ENCODE peak calls at places on chromosomes 13 and 19, in ten cellular contexts. K, X, D, P, B, Z, V, Y, N and M are unnamed samples.

GRCh38 chr13:113077953-113078894 is 27.4 kb upstream of the F7 start:
- DNase-seq in V (no peak), K (no peak), N (no peak), X (no peak), B (no peak), D (no peak), Y (no peak), P (no peak), Z (no peak), M (no peak)

GRCh38 chr19:38883286-38883685 is 5.2 kb upstream of the RINL start:
- DNase-seq in Y (no peak), D (no peak), N (no peak), K (no peak), X (no peak), V (no peak), P (no peak), Z (no peak), B (no peak), M (no peak)

GRCh38 chr19:46015961-46016425 is 6.9 kb downstream of the PGLYRP1 start:
- DNase-seq in Y (peak; percentile 65), X (no peak), V (no peak), P (no peak), N (no peak), D (no peak), Z (no peak), K (no peak), B (no peak), M (no peak)

GRCh38 chr13:39601636-39602035 is 1.4 kb downstream of the LHFPL6 start:
- DNase-seq in D (no peak), Z (no peak), X (no peak), N (no peak), B (no peak), Y (no peak), K (no peak), V (no peak), P (no peak), M (no peak)

GRCh38 chr13:103516009-103516795 is 450.0 kb upstream of the SLC10A2 start:
- DNase-seq in K (no peak), B (no peak), V (no peak), X (no peak), D (no peak), Z (no peak), N (no peak), P (no peak), Y (no peak), M (no peak)

GRCh38 chr13:51252954-51253531 is 30.8 kb downstream of the FAM124A start:
- DNase-seq in Y (no peak), Z (no peak), K (no peak), B (no peak), N (no peak), P (no peak), D (peak; percentile 49), V (no peak), X (no peak), M (no peak)

GRCh38 chr19:34832581-34833112 is 59.6 kb upstream of the ZNF599 start:
- DNase-seq in K (no peak), P (no peak), Z (no peak), X (no peak), V (no peak), Y (no peak), D (no peak), N (no peak), B (no peak), M (no peak)

GRCh38 chr13:48975926-48976676 is 389 bp downstream of the FNDC3A start:
- DNase-seq in Y (peak; percentile 90), V (peak; percentile 52), D (peak; percentile 80), P (peak; percentile 49), N (peak; percentile 81), X (peak; percentile 69), Z (peak; percentile 84), K (peak; percentile 89), B (peak; percentile 68), M (peak; percentile 87)

GRCh38 chr19:48445256-48445605 is 552 bp upstream of the GRWD1 start:
- DNase-seq in B (peak; percentile 97), N (peak; percentile 94), Y (no peak), D (peak; percentile 64), X (peak; percentile 92), K (no peak), V (peak; percentile 90), Z (no peak), P (no peak), M (peak; percentile 93)

GRCh38 chr19:16946951-16947940 is 58.4 kb downstream of the F2RL3 start:
- DNase-seq in X (no peak), Z (no peak), B (no peak), P (no peak), K (no peak), V (no peak), Y (no peak), N (no peak), D (no peak), M (no peak)

GRCh38 chr13:40386586-40386985 is 279.9 kb downstream of the FOXO1 start:
- DNase-seq in B (no peak), X (no peak), Y (no peak), V (no peak), N (no peak), D (no peak), P (no peak), Z (no peak), K (no peak), M (no peak)

GRCh38 chr19:51365211-51366049 is 758 bp downstream of the ETFB start:
- DNase-seq in K (no peak), X (peak; percentile 52), D (no peak), Z (no peak), B (peak; percentile 63), V (no peak), Y (peak; percentile 52), P (no peak), N (peak; percentile 57), M (peak; percentile 59)

GRCh38 chr19:1513492-1514294 is 874 bp upstream of the ADAMTSL5 start:
- DNase-seq in B (peak; percentile 73), K (peak; percentile 73), N (peak; percentile 64), P (peak; percentile 35), Y (peak; percentile 85), V (peak; percentile 68), Z (no peak), X (peak; percentile 32), D (no peak), M (peak; percentile 21)

GRCh38 chr19:53823380-53824120 is 564 bp downstream of the NLRP12 start:
- DNase-seq in N (no peak), X (no peak), V (no peak), Z (no peak), P (no peak), K (no peak), Y (no peak), D (no peak), B (no peak), M (no peak)

GRCh38 chr13:99150575-99151370 is 49.9 kb upstream of the UBAC2 start:
- DNase-seq in Y (no peak), V (peak; percentile 53), N (peak; percentile 65), K (no peak), P (no peak), Z (no peak), B (peak; percentile 69), X (peak; percentile 49), D (peak; percentile 6), M (peak; percentile 80)

GRCh38 chr13:113187263-113187669 is 21.2 kb downstream of the PCID2 start:
- DNase-seq in K (peak; percentile 51), V (peak; percentile 91), P (no peak), N (peak; percentile 99), B (peak; percentile 95), X (peak; percentile 97), Y (no peak), D (peak; percentile 8), Z (no peak), M (peak; percentile 100)

GRCh38 chr13:52006491-52007245 is 4.6 kb downstream of the ATP7B start:
- DNase-seq in B (no peak), X (no peak), N (no peak), P (no peak), Y (no peak), Z (no peak), V (no peak), K (no peak), D (no peak), M (no peak)

GRCh38 chr13:52707375-52707774 is 32.2 kb downstream of the CNMD start:
- DNase-seq in N (no peak), K (no peak), X (no peak), P (no peak), Z (no peak), B (no peak), D (peak; percentile 63), Y (no peak), V (no peak), M (peak; percentile 8)

GRCh38 chr19:44525721-44526430 is 3.6 kb downstream of the CEACAM20 start:
- DNase-seq in P (no peak), X (no peak), N (no peak), Z (no peak), B (no peak), Y (no peak), K (no peak), D (no peak), V (no peak), M (no peak)

GRCh38 chr13:36297259-36297599 is 385 bp downstream of the CCDC169 start:
- DNase-seq in Y (no peak), X (peak; percentile 42), K (no peak), N (peak; percentile 45), D (peak; percentile 47), B (peak; percentile 27), P (no peak), Z (no peak), V (peak; percentile 10), M (peak; percentile 32)